ENCODE peak calls at places on chromosomes 16 and 17, in four cellular contexts. One of them, this sample, is unnamed.

GRCh38 chr17:45320349-45320930 is 3.6 kb upstream of the MAP3K14 start:
- DNase-seq in OCI-LY7: no peak
- DNase-seq in AG04449: no peak
- DNase-seq in mucosa of descending colon: no peak
- DNase-seq in this sample: no peak

GRCh38 chr16:31464348-31464769 is 5.1 kb downstream of the ARMC5 start:
- DNase-seq in OCI-LY7: no peak
- DNase-seq in AG04449: no peak
- DNase-seq in mucosa of descending colon: peak; percentile 27
- DNase-seq in this sample: no peak

GRCh38 chr16:1691276-1691675 is 13.2 kb downstream of the JPT2 start:
- DNase-seq in OCI-LY7: no peak
- DNase-seq in AG04449: no peak
- DNase-seq in mucosa of descending colon: no peak
- DNase-seq in this sample: no peak

GRCh38 chr17:49439673-49440571 is 25.2 kb upstream of the PHB1 start:
- DNase-seq in OCI-LY7: no peak
- DNase-seq in AG04449: no peak
- DNase-seq in mucosa of descending colon: no peak
- DNase-seq in this sample: no peak

GRCh38 chr17:53818271-53818670 is 4.5 kb upstream of the KIF2B start:
- DNase-seq in OCI-LY7: peak; percentile 20
- DNase-seq in AG04449: no peak
- DNase-seq in mucosa of descending colon: no peak
- DNase-seq in this sample: no peak

GRCh38 chr16:84841787-84842300 is 22.1 kb downstream of the CRISPLD2 start:
- DNase-seq in OCI-LY7: no peak
- DNase-seq in AG04449: no peak
- DNase-seq in mucosa of descending colon: peak; percentile 87
- DNase-seq in this sample: no peak

GRCh38 chr16:88424536-88425230 is 28.4 kb upstream of the ZFPM1 start:
- DNase-seq in OCI-LY7: no peak
- DNase-seq in AG04449: no peak
- DNase-seq in mucosa of descending colon: no peak
- DNase-seq in this sample: no peak

GRCh38 chr17:42337442-42337841 is 49.1 kb downstream of the STAT5A start:
- DNase-seq in OCI-LY7: no peak
- DNase-seq in AG04449: peak; percentile 59
- DNase-seq in mucosa of descending colon: peak; percentile 30
- DNase-seq in this sample: no peak

GRCh38 chr17:66353937-66354401 is 51.6 kb downstream of the PRKCA start:
- DNase-seq in OCI-LY7: no peak
- DNase-seq in AG04449: peak; percentile 14
- DNase-seq in mucosa of descending colon: no peak
- DNase-seq in this sample: no peak

GRCh38 chr16:17083628-17084027 is 387.1 kb downstream of the XYLT1 start:
- DNase-seq in OCI-LY7: no peak
- DNase-seq in AG04449: no peak
- DNase-seq in mucosa of descending colon: no peak
- DNase-seq in this sample: no peak

GRCh38 chr16:50584033-50584722 is 36.0 kb downstream of the NKD1 start:
- DNase-seq in OCI-LY7: no peak
- DNase-seq in AG04449: no peak
- DNase-seq in mucosa of descending colon: no peak
- DNase-seq in this sample: no peak

GRCh38 chr16:81315271-81316175 is 761 bp downstream of the GAN start:
- DNase-seq in OCI-LY7: peak; percentile 59
- DNase-seq in AG04449: no peak
- DNase-seq in mucosa of descending colon: peak; percentile 81
- DNase-seq in this sample: peak; percentile 51

GRCh38 chr17:69854381-69854780 is 220.6 kb upstream of the KCNJ16 start:
- DNase-seq in OCI-LY7: no peak
- DNase-seq in AG04449: no peak
- DNase-seq in mucosa of descending colon: no peak
- DNase-seq in this sample: no peak

GRCh38 chr17:13425390-13425789 is 176.3 kb downstream of the HS3ST3A1 start:
- DNase-seq in OCI-LY7: no peak
- DNase-seq in AG04449: no peak
- DNase-seq in mucosa of descending colon: no peak
- DNase-seq in this sample: no peak

GRCh38 chr17:9936075-9936474 is 31.0 kb upstream of the RCVRN start:
- DNase-seq in OCI-LY7: no peak
- DNase-seq in AG04449: no peak
- DNase-seq in mucosa of descending colon: no peak
- DNase-seq in this sample: no peak

GRCh38 chr16:77556203-77556602 is 121.4 kb upstream of the ADAMTS18 start:
- DNase-seq in OCI-LY7: no peak
- DNase-seq in AG04449: no peak
- DNase-seq in mucosa of descending colon: no peak
- DNase-seq in this sample: no peak

GRCh38 chr16:56424791-56425438 is 430 bp downstream of the AMFR start:
- DNase-seq in OCI-LY7: no peak
- DNase-seq in AG04449: no peak
- DNase-seq in mucosa of descending colon: peak; percentile 73
- DNase-seq in this sample: no peak

GRCh38 chr17:82775033-82775823 is 23.4 kb downstream of the TBCD start:
- DNase-seq in OCI-LY7: peak; percentile 57
- DNase-seq in AG04449: no peak
- DNase-seq in mucosa of descending colon: peak; percentile 83
- DNase-seq in this sample: peak; percentile 79

GRCh38 chr17:60090412-60090811 is 11.7 kb upstream of the HEATR6 start:
- DNase-seq in OCI-LY7: no peak
- DNase-seq in AG04449: no peak
- DNase-seq in mucosa of descending colon: no peak
- DNase-seq in this sample: no peak

GRCh38 chr16:88702364-88703210 is 3.6 kb downstream of the RNF166 start:
- DNase-seq in OCI-LY7: peak; percentile 32
- DNase-seq in AG04449: no peak
- DNase-seq in mucosa of descending colon: peak; percentile 35
- DNase-seq in this sample: no peak

GRCh38 chr17:81111066-81111465 is 54.2 kb upstream of the PVALEF start:
- DNase-seq in OCI-LY7: no peak
- DNase-seq in AG04449: no peak
- DNase-seq in mucosa of descending colon: no peak
- DNase-seq in this sample: no peak

GRCh38 chr17:13541032-13541480 is 60.7 kb downstream of the HS3ST3A1 start:
- DNase-seq in OCI-LY7: no peak
- DNase-seq in AG04449: peak; percentile 95
- DNase-seq in mucosa of descending colon: no peak
- DNase-seq in this sample: no peak

GRCh38 chr17:75105269-75106080 is 4.3 kb upstream of the ARMC7 start:
- DNase-seq in OCI-LY7: peak; percentile 77
- DNase-seq in AG04449: no peak
- DNase-seq in mucosa of descending colon: peak; percentile 81
- DNase-seq in this sample: peak; percentile 83

GRCh38 chr17:78966906-78967600 is 12.7 kb downstream of the LGALS3BP start:
- DNase-seq in OCI-LY7: no peak
- DNase-seq in AG04449: no peak
- DNase-seq in mucosa of descending colon: no peak
- DNase-seq in this sample: no peak

GRCh38 chr17:36877774-36878173 is 59.5 kb upstream of the LHX1 start:
- DNase-seq in OCI-LY7: no peak
- DNase-seq in AG04449: no peak
- DNase-seq in mucosa of descending colon: no peak
- DNase-seq in this sample: no peak

GRCh38 chr17:8755590-8756255 is 2.6 kb downstream of the SPDYE4 start:
- DNase-seq in OCI-LY7: no peak
- DNase-seq in AG04449: no peak
- DNase-seq in mucosa of descending colon: no peak
- DNase-seq in this sample: no peak

GRCh38 chr16:67294171-67294757 is 14.9 kb downstream of the PLEKHG4 start:
- DNase-seq in OCI-LY7: no peak
- DNase-seq in AG04449: no peak
- DNase-seq in mucosa of descending colon: no peak
- DNase-seq in this sample: no peak

GRCh38 chr16:67296422-67296821 is 17.1 kb downstream of the PLEKHG4 start:
- DNase-seq in OCI-LY7: no peak
- DNase-seq in AG04449: no peak
- DNase-seq in mucosa of descending colon: no peak
- DNase-seq in this sample: no peak

GRCh38 chr16:67298277-67298676 is 18.9 kb downstream of the PLEKHG4 start:
- DNase-seq in OCI-LY7: no peak
- DNase-seq in AG04449: no peak
- DNase-seq in mucosa of descending colon: no peak
- DNase-seq in this sample: no peak

GRCh38 chr16:67291461-67291860 is 12.1 kb downstream of the PLEKHG4 start:
- DNase-seq in OCI-LY7: no peak
- DNase-seq in AG04449: no peak
- DNase-seq in mucosa of descending colon: no peak
- DNase-seq in this sample: no peak

GRCh38 chr16:67294927-67295326 is 15.6 kb downstream of the PLEKHG4 start:
- DNase-seq in OCI-LY7: no peak
- DNase-seq in AG04449: no peak
- DNase-seq in mucosa of descending colon: no peak
- DNase-seq in this sample: no peak
- TF ChIP-seq CTCF in OCI-LY7: no peak
- TF ChIP-seq CTCF in AG04449: peak; percentile 4
- TF ChIP-seq CTCF in mucosa of descending colon: no peak
- TF ChIP-seq CTCF in this sample: no peak

GRCh38 chr17:27354051-27354490 is 60.2 kb downstream of the WSB1 start:
- DNase-seq in OCI-LY7: no peak
- DNase-seq in AG04449: no peak
- DNase-seq in mucosa of descending colon: no peak
- DNase-seq in this sample: no peak
- TF ChIP-seq CTCF in OCI-LY7: peak; percentile 51
- TF ChIP-seq CTCF in AG04449: no peak
- TF ChIP-seq CTCF in mucosa of descending colon: no peak
- TF ChIP-seq CTCF in this sample: peak; percentile 74

GRCh38 chr16:63714876-63715275 is 1407.0 kb downstream of the CDH11 start:
- DNase-seq in OCI-LY7: no peak
- DNase-seq in AG04449: no peak
- DNase-seq in mucosa of descending colon: no peak
- DNase-seq in this sample: no peak

GRCh38 chr16:63719926-63720325 is 1401.9 kb downstream of the CDH11 start:
- DNase-seq in OCI-LY7: no peak
- DNase-seq in AG04449: no peak
- DNase-seq in mucosa of descending colon: no peak
- DNase-seq in this sample: no peak

DNA sequence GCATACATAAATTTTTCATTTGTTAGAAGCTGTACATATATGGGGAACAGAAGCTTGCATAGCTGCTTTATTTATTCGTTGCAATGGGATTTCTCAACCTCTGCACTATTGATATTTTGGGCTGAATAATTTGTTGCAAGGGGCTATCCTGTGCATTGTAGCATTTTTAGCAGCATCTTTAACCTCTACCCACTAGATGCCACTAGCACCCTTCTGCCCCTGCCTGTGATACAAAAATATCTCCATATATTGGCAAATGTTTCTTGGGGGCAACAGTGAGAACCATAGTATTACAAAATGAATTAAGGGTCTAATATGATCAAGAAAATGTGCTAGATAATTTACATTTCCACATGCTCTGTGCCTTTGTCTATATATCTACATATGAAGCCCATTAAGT is 1401.0 kb downstream of the CDH11 start:
- DNase-seq in OCI-LY7: peak; percentile 1
- DNase-seq in AG04449: no peak
- DNase-seq in mucosa of descending colon: no peak
- DNase-seq in this sample: no peak
- TF ChIP-seq CTCF in OCI-LY7: peak; percentile 54
- TF ChIP-seq CTCF in AG04449: peak; percentile 16
- TF ChIP-seq CTCF in mucosa of descending colon: no peak
- TF ChIP-seq CTCF in this sample: no peak

DNA sequence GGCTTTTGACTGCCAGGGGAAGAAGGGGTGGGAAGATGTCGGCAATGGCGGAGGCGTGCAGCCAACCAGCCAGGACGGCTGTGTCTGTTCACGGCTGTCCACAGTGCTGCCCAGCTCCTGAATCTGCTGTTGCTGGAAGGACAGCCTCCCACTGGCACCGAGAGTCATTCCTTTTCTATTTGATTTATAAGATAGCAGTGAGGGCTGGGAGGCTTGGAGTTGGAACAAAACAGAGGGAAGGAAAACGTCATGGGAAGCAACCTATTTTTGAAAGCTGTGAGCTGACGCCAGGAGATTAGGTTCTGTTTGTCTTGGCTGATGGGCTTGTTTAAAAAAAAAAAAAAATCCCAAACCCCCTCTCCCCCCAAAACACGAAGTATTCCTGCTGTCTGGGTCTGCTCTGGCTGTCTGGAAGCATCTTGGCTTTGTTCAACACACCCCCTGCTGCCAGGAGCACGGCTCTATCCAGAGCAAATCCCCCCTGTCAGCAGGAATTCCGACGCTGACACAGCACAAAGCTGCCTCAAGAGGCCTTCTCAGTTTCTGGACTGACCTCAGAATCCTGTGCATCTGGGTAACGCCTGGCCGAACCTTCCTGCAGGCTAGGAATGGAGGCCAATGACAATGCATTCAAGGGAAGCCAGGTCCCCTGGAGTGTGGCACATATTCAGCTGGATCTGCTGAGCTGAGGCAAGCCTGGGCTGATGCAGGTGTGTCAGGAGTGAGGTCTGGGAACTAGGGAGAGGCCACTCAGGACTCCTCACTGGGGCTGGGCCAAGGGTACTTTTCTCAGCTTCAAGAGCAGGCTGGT is 41.0 kb upstream of the SREBF1 start:
- DNase-seq in OCI-LY7: no peak
- DNase-seq in AG04449: peak; percentile 71
- DNase-seq in mucosa of descending colon: peak; percentile 43
- DNase-seq in this sample: no peak
- TF ChIP-seq CTCF in OCI-LY7: no peak
- TF ChIP-seq CTCF in AG04449: no peak
- TF ChIP-seq CTCF in mucosa of descending colon: no peak
- TF ChIP-seq CTCF in this sample: no peak

This sample was measured in endothelial cell.